ENCODE peak calls at places on chromosome 22, in four cellular contexts. One of them, this sample, is unnamed.
A peak's percentile ranks its signal among the peaks of the same experiment; 100 is the strongest.

GRCh38 chr22:33823552-33823951 is 96.7 kb downstream of the LARGE1 start:
- DNase-seq in DMS 273 treated with DMSO at 0.1 percent for 48 hours: no peak
- DNase-seq in AG20443: no peak
- DNase-seq in tibial nerve: no peak
- DNase-seq in this sample: no peak

GRCh38 chr22:29314074-29314473 is 1.4 kb downstream of the RASL10A start:
- DNase-seq in DMS 273 treated with DMSO at 0.1 percent for 48 hours: no peak
- DNase-seq in AG20443: no peak
- DNase-seq in tibial nerve: no peak
- DNase-seq in this sample: peak; percentile 32

GRCh38 chr22:46866591-46866990 is 104.1 kb downstream of the TBC1D22A start:
- DNase-seq in DMS 273 treated with DMSO at 0.1 percent for 48 hours: no peak
- DNase-seq in AG20443: peak; percentile 95
- DNase-seq in tibial nerve: no peak
- DNase-seq in this sample: no peak

GRCh38 chr22:50260801-50261614 is 475 bp downstream of the MAPK12 start:
- DNase-seq in DMS 273 treated with DMSO at 0.1 percent for 48 hours: no peak
- DNase-seq in AG20443: peak; percentile 75
- DNase-seq in tibial nerve: no peak
- DNase-seq in this sample: no peak

GRCh38 chr22:39634530-39635399 is 64.2 kb downstream of the CACNA1I start:
- DNase-seq in DMS 273 treated with DMSO at 0.1 percent for 48 hours: no peak
- DNase-seq in AG20443: peak; percentile 79
- DNase-seq in tibial nerve: no peak
- DNase-seq in this sample: no peak

GRCh38 chr22:44024288-44024908 is at the start of gene PARVB:
- DNase-seq in DMS 273 treated with DMSO at 0.1 percent for 48 hours: no peak
- DNase-seq in AG20443: peak; percentile 58
- DNase-seq in tibial nerve: no peak
- DNase-seq in this sample: no peak

GRCh38 chr22:19811211-19811621 is 43.5 kb downstream of the GNB1L start:
- DNase-seq in DMS 273 treated with DMSO at 0.1 percent for 48 hours: no peak
- DNase-seq in AG20443: no peak
- DNase-seq in tibial nerve: no peak
- DNase-seq in this sample: no peak

GRCh38 chr22:29380032-29380781 is 8.2 kb downstream of the AP1B1 start:
- DNase-seq in DMS 273 treated with DMSO at 0.1 percent for 48 hours: no peak
- DNase-seq in AG20443: no peak
- DNase-seq in tibial nerve: no peak
- DNase-seq in this sample: no peak

GRCh38 chr22:26756675-26757293 is 99.4 kb downstream of the MIAT start:
- DNase-seq in DMS 273 treated with DMSO at 0.1 percent for 48 hours: peak; percentile 6
- DNase-seq in AG20443: peak; percentile 93
- DNase-seq in tibial nerve: peak; percentile 40
- DNase-seq in this sample: no peak

GRCh38 chr22:29744902-29745301 is 21.9 kb downstream of the ZMAT5 start:
- DNase-seq in DMS 273 treated with DMSO at 0.1 percent for 48 hours: peak; percentile 93
- DNase-seq in AG20443: peak; percentile 58
- DNase-seq in tibial nerve: no peak
- DNase-seq in this sample: no peak

GRCh38 chr22:47034076-47034808 is 271.8 kb downstream of the TBC1D22A start:
- DNase-seq in DMS 273 treated with DMSO at 0.1 percent for 48 hours: no peak
- DNase-seq in AG20443: no peak
- DNase-seq in tibial nerve: no peak
- DNase-seq in this sample: no peak

GRCh38 chr22:47059701-47060161 is 297.3 kb downstream of the TBC1D22A start:
- DNase-seq in DMS 273 treated with DMSO at 0.1 percent for 48 hours: no peak
- DNase-seq in AG20443: no peak
- DNase-seq in tibial nerve: no peak
- DNase-seq in this sample: no peak